ENCODE peak calls at places on chromosomes 2 and 18, in six cellular contexts. Z is fibroblast of lung, A is HepG2, E is heart right ventricle, X is psoas muscle, L is IMR-90. O is an unnamed sample.

GRCh38 chr18:78770149-78771139 is 209.2 kb upstream of the SALL3 start:
- DNase-seq in Z (no peak), A (no peak), E (no peak), X (no peak), L (no peak), O (no peak)

GRCh38 chr2:207227062-207227748 is 61.5 kb upstream of the KLF7 start:
- DNase-seq in Z (peak), A (no peak), E (peak), X (peak), L (peak), O (peak)

GRCh38 chr2:7356909-7357584 is 439.8 kb downstream of the RNF144A start:
- DNase-seq in Z (no peak), A (peak), E (no peak), X (no peak), L (no peak), O (no peak)

GRCh38 chr18:40670991-40671390 is 1284.0 kb upstream of the PIK3C3 start:
- DNase-seq in Z (no peak), A (no peak), E (no peak), X (no peak), L (no peak), O (no peak)

GRCh38 chr2:120863661-120864320 is 128.1 kb downstream of the GLI2 start:
- DNase-seq in Z (peak), A (no peak), E (no peak), X (peak), L (peak), O (peak)

GRCh38 chr2:206430452-206430851 is 12.9 kb upstream of the ADAM23 start:
- DNase-seq in Z (no peak), A (no peak), E (no peak), X (no peak), L (no peak), O (no peak)

GRCh38 chr2:197241590-197241989 is 69.0 kb downstream of the ANKRD44 start:
- DNase-seq in Z (no peak), A (no peak), E (no peak), X (no peak), L (no peak), O (no peak)

GRCh38 chr18:74708169-74708568 is 110.5 kb downstream of the ZNF407 start:
- DNase-seq in Z (no peak), A (no peak), E (no peak), X (no peak), L (no peak), O (no peak)

GRCh38 chr2:217393585-217394032 is 533.7 kb upstream of the TNP1 start:
- DNase-seq in Z (peak), A (no peak), E (peak), X (peak), L (peak), O (no peak)

GRCh38 chr2:113075030-113075429 is 7.3 kb downstream of the IL1F10 start:
- DNase-seq in Z (no peak), A (no peak), E (no peak), X (no peak), L (no peak), O (no peak)

GRCh38 chr2:218257390-218257981 is 3.3 kb upstream of the GPBAR1 start:
- DNase-seq in Z (no peak), A (no peak), E (no peak), X (no peak), L (no peak), O (no peak)

GRCh38 chr2:44005831-44006230 is 10.0 kb upstream of the LRPPRC start:
- DNase-seq in Z (peak), A (no peak), E (no peak), X (no peak), L (peak), O (no peak)

GRCh38 chr18:65365245-65365955 is 385.4 kb upstream of the CDH7 start:
- DNase-seq in Z (no peak), A (no peak), E (no peak), X (no peak), L (no peak), O (no peak)
- H3K4me3 ChIP-seq in Z (no peak), A (no peak), E (no peak), X (no peak), L (no peak), O (no peak)

GRCh38 chr2:233446616-233447305 is 92.5 kb downstream of the DGKD start:
- DNase-seq in Z (no peak), A (no peak), E (no peak), X (peak), L (no peak), O (no peak)

GRCh38 chr2:233447506-233448219 is 93.4 kb downstream of the DGKD start:
- DNase-seq in Z (no peak), A (no peak), E (no peak), X (peak), L (no peak), O (no peak)

GRCh38 chr2:233449071-233449901 is 95.0 kb downstream of the DGKD start:
- DNase-seq in Z (peak), A (no peak), E (no peak), X (peak), L (peak), O (peak)

GRCh38 chr2:233448565-233448964 is 94.3 kb downstream of the DGKD start:
- DNase-seq in Z (no peak), A (peak), E (no peak), X (peak), L (no peak), O (no peak)

DNA sequence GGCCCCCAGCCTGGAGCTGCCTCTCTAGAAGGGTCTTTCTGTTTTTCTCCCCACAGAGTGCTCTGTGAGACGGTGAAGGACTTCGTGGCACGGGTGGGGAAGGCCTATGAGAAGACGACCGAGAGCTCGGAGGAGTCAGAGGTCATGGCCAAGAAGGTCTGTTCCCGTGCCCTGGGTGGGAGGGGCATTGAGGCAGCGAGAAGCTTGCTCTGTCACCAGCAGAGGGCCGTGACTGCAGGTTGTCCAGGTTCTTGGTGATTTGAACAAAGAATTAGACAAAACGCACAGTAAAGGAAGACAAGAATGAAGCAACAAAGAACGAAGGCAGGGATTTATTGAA is 93.9 kb downstream of the DGKD start:
- DNase-seq in Z (no peak), A (peak), E (no peak), X (peak), L (no peak), O (no peak)
- TF ChIP-seq CTCF in Z (no peak), A (peak), E (no peak), X (peak), L (peak), O (peak)

DNA sequence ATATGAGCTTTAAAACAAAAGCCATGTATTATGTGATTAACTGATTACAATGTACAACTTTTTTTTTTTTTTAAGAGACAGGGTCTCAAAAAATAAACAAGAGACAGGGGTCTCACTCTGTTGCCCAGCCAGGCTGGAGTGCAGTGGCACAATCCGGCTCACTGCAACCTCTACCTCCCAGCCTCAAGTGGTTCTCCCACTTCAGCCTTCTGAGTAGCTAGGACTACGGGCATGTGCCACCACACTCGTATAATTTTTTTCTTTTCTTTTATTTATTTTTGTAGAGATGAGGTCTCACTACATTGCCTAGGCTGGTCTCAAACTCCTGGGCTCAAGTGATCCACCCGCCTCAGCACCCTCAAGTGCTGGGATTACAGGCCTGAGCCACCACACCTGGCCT is 103.1 kb downstream of the ATAD2B start:
- DNase-seq in Z (no peak), A (no peak), E (no peak), X (no peak), L (no peak), O (no peak)
- H3K27ac ChIP-seq in Z (no peak), A (no peak), E (no peak), X (no peak), L (no peak), O (no peak)

DNA sequence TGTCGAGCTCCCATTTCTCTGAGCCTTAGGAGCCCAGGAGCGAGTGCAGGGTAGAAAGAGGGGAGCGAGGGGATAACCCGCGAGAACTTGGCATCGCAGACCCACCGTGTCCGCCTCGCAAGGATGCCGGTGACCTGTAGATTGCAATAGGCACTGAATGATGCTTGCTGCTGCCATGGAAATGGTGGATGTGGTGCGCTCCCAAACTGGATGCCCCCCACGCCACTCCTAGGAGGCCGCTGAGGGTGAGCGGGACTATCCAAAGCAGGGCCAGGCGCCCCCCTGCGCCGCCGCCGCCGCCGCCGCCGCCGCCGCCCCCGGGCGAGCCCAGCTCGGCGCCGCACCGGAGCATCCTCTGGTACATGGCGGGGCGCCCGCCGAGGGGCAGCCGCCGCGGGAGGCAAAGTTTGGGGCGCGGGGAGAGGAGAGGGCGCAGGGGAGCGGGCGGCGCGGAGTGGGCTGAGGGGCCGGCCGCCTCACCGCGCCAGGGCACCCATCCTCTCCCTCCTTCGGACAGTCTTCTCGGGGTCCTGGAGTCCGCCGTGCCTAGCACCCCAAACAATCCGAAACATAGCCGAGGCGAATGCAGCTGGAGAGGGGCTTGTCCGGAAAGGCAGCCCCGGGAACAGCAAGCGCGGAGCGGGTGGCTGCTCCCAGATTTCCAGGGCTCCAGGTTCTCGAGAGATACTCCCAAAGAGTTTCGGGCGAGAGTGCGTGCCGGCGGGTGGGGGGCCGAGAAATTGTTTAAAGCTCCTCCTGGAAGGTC is 685.2 kb downstream of the NRXN1 start:
- DNase-seq in Z (no peak), A (no peak), E (no peak), X (no peak), L (no peak), O (no peak)
- H3K4me3 ChIP-seq in Z (no peak), A (no peak), E (peak), X (no peak), L (no peak), O (peak)

DNA sequence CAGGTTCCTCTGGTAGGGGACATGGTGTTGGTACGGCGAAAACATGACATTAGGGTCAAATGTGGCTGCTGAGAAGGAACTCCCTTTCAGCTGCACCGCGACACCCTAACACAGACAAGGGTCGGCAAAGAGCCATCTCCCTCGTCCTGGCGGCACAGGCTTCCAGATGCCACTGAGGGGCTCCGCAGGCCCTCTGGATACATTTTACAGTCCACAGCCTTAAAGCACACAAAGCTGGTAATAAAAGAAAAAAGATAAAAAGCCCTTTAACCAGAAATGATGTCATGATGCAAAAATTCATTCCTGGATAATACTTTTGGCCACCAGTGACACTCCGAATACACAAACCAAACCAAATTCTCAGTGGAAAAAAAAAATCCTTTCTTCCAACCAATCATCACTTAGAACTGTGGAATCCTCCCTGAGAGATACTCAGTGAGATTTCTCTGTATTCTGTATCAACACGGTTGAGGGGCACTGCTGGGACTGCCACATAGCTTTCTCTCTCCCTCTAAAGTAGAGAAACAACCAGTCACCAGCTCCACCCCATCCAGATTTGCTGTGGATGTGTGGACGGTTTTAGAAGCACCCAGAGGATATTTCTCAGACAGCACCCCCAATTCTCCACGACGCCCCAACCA is 174.8 kb downstream of the HDAC4 start:
- DNase-seq in Z (peak), A (no peak), E (no peak), X (no peak), L (peak), O (peak)
- TF ChIP-seq CTCF in Z (no peak), A (no peak), E (no peak), X (no peak), L (no peak), O (peak)